ENCODE peak calls at places on chromosome 2, in ten cellular contexts. J, E, O, B, M, T, I, A, D and R are unnamed samples.

GRCh38 chr2:231545105-231545902 is 15.1 kb upstream of the NMUR1 start:
- DNase-seq in J (no peak), E (peak), O (no peak), B (no peak), M (peak), T (no peak), I (no peak), A (peak), D (peak), R (no peak)

GRCh38 chr2:143230506-143231256 is 101.5 kb downstream of the ARHGAP15 start:
- DNase-seq in J (no peak), E (no peak), O (no peak), B (no peak), M (no peak), T (no peak), I (no peak), A (no peak), D (no peak), R (no peak)

GRCh38 chr2:53129851-53130250 is 637.8 kb upstream of the CHAC2 start:
- DNase-seq in J (no peak), E (peak), O (no peak), B (peak), M (no peak), T (no peak), I (peak), A (peak), D (no peak), R (no peak)

GRCh38 chr2:241072553-241073165 is 29.4 kb downstream of the MTERF4 start:
- DNase-seq in J (no peak), E (no peak), O (no peak), B (no peak), M (no peak), T (no peak), I (no peak), A (no peak), D (no peak), R (no peak)

GRCh38 chr2:113838744-113839444 is 51.0 kb upstream of the ACTR3 start:
- DNase-seq in J (no peak), E (no peak), O (no peak), B (no peak), M (no peak), T (no peak), I (no peak), A (no peak), D (no peak), R (no peak)

GRCh38 chr2:15969214-15969613 is 28.9 kb downstream of the MYCN start:
- DNase-seq in J (no peak), E (no peak), O (no peak), B (no peak), M (no peak), T (no peak), I (no peak), A (no peak), D (no peak), R (no peak)

GRCh38 chr2:182406221-182406620 is 20.6 kb downstream of the PDE1A start:
- DNase-seq in J (no peak), E (peak), O (no peak), B (no peak), M (no peak), T (no peak), I (no peak), A (peak), D (no peak), R (no peak)

GRCh38 chr2:3747032-3747654 is 43.8 kb downstream of the DCDC2C start:
- DNase-seq in J (no peak), E (no peak), O (no peak), B (no peak), M (no peak), T (no peak), I (no peak), A (no peak), D (no peak), R (no peak)

GRCh38 chr2:108548221-108549003 is 14.1 kb downstream of the LIMS1 start:
- DNase-seq in J (no peak), E (peak), O (no peak), B (peak), M (no peak), T (no peak), I (peak), A (peak), D (no peak), R (no peak)

GRCh38 chr2:240948086-240948485 is 42.0 kb downstream of the CROCC2 start:
- DNase-seq in J (no peak), E (no peak), O (no peak), B (no peak), M (no peak), T (no peak), I (no peak), A (no peak), D (no peak), R (no peak)

DNA sequence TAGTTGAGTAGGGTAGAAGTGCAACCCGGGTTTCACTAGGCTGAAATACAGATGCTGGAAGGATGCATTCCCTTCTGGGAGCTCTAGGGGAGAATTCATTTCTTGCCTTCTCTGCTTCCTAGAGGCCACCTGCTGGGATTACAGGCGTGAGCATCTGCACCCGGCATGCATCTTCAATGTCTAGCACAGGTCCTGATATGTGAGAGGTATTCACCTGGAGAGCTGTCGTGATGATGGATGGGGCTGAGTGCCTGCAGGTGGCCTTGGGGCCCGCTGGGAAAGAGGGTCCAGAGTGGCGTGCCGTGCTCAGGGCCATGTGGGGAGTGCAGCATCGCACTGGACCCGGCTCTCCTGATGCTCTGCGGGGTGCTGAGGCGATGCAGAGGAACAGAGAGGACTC is 6.6 kb upstream of the NTSR2 start:
- DNase-seq in J (peak), E (no peak), O (no peak), B (no peak), M (no peak), T (no peak), I (no peak), A (no peak), D (no peak), R (no peak)
- TF ChIP-seq CTCF in J (no peak), E (no peak), O (no peak), B (no peak), M (no peak), T (no peak), I (no peak), A (no peak), D (no peak), R (no peak)

DNA sequence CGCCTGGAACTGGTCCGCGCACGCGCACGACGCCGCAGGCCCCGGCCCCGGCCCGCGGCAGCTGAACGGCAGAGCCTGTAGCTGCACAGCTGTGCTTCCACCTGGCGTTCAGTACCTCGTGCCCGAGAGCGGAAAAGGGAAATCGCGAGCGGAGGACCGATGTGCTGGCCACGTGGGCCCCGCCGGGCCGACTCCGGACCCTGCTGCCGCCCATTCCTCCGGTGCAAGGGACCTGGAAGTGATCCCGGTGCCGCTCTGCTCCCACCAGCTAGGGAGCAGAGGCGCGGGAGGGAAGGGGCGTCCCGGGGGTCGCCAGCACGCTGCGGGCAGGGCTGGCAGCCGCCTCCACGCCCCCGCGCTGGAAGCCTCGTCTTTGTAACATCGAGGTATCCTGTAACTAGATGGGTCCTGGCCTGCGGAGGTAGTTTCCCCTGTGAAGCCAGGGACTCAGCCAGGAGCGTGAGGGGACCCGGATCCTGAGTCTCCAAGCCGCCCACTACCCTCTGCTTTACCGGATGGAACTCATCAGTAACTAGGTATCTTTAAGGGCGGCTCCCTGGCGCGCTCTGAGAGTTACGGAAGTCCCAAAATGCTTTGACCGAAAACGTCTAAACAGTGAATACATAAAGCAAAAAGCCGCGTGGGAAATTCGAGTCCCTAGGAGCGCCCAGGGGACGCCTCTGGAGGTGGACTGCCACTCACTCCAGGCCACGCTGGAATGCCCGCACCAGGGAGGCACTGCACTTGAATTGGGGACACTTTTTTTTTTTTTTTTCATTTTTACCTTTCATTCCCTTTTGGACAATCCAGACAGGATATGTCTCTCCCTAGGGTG is 736 bp upstream of the ODC1 start:
- DNase-seq in J (peak), E (peak), O (peak), B (peak), M (peak), T (peak), I (peak), A (peak), D (peak), R (peak)
- TF ChIP-seq CTCF in J (peak), E (no peak), O (peak), B (no peak), M (no peak), T (no peak), I (peak), A (no peak), D (no peak), R (no peak)

GRCh38 chr2:130376433-130377293 is 20.8 kb downstream of the PTPN18 start:
- DNase-seq in J (no peak), E (no peak), O (no peak), B (no peak), M (peak), T (no peak), I (no peak), A (no peak), D (no peak), R (no peak)
- TF ChIP-seq CTCF in J (no peak), E (peak), O (no peak), B (no peak), M (peak), T (no peak), I (peak), A (peak), D (no peak), R (no peak)

DNA sequence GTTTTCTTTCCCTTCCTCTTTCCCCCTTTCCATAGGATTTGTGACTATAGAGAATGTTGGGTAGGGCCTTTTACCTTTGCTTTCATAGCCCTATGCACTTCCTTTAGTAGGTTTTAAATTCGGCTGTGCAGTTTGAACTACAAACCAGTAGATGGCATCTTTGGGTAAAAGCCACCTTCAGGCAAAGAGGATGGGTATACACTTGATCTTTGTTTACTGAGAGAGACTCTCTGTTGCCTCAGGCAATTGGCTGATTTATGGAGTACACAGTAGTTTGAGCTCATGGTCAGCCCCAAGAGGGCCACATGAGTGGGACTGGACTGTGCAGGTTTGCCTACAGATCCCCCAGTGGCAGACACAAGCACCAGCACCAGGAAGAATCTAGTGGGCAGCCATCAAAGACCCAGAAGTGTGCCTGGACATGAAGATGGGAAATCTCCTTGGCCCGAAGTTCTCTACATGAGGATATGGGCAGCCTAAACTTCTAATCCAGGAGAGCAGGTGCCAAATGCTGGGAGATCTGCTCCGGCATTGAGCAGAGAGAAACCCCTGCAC is 1304.3 kb upstream of the DDX18 start:
- DNase-seq in J (peak), E (peak), O (no peak), B (no peak), M (peak), T (no peak), I (no peak), A (no peak), D (no peak), R (peak)
- TF ChIP-seq CTCF in J (no peak), E (peak), O (no peak), B (no peak), M (no peak), T (no peak), I (no peak), A (no peak), D (no peak), R (peak)

GRCh38 chr2:226692521-226693126 is 107.0 kb downstream of the IRS1 start:
- DNase-seq in J (no peak), E (no peak), O (no peak), B (no peak), M (no peak), T (no peak), I (no peak), A (no peak), D (no peak), R (no peak)

GRCh38 chr2:226694910-226695309 is 104.7 kb downstream of the IRS1 start:
- DNase-seq in J (no peak), E (no peak), O (no peak), B (no peak), M (no peak), T (no peak), I (no peak), A (no peak), D (no peak), R (no peak)

GRCh38 chr2:226691265-226691664 is 108.4 kb downstream of the IRS1 start:
- DNase-seq in J (no peak), E (no peak), O (no peak), B (no peak), M (no peak), T (no peak), I (no peak), A (no peak), D (no peak), R (no peak)

GRCh38 chr2:226693521-226693920 is 106.1 kb downstream of the IRS1 start:
- DNase-seq in J (no peak), E (peak), O (no peak), B (no peak), M (no peak), T (no peak), I (no peak), A (no peak), D (no peak), R (no peak)

GRCh38 chr2:226694142-226694541 is 105.5 kb downstream of the IRS1 start:
- DNase-seq in J (no peak), E (peak), O (no peak), B (no peak), M (no peak), T (no peak), I (no peak), A (no peak), D (no peak), R (no peak)
- TF ChIP-seq CTCF in J (no peak), E (no peak), O (no peak), B (no peak), M (no peak), T (no peak), I (no peak), A (no peak), D (no peak), R (no peak)

DNA sequence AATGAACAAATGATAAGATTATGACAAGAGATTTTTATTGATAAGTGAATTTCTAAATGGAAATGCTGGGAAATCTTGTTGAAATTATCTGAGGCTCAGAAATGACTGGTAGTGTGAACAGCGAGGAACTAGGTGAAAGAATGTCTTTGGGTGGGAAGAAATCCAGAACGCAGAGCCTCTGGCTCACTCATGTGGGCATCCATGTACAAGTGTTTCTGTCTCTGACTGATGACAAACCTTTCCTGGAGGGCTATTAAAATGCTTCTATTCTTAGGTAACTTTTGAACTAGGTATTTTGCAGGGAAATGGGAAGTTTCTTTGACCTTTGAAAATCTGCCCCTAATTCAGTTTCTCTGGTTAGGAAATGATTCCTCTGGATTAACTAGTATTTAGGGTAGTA is 598.6 kb downstream of the SLC4A3 start:
- DNase-seq in J (no peak), E (no peak), O (no peak), B (no peak), M (no peak), T (no peak), I (peak), A (no peak), D (no peak), R (no peak)
- TF ChIP-seq CTCF in J (no peak), E (no peak), O (no peak), B (no peak), M (no peak), T (no peak), I (no peak), A (no peak), D (no peak), R (no peak)

DNA sequence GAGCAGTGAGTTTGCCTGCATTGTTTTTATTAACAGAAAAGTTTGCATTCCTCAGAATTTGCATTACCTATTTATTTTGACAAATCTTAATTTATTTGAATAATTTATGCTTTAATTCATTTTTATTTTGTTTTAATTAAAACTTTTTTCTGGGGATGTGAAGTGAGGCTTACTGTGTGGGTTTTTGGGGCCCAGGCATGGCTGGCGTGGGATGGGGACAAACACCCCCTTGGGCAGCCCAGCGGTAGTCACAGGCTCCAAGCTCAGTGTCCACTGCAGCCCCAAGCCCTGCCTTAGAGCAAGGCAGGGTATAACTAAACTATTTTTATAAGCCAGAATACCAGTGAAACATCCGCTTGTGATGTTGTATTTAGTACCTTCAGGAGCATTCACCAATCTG is 95.7 kb upstream of the PXDN start:
- DNase-seq in J (no peak), E (no peak), O (no peak), B (no peak), M (no peak), T (no peak), I (no peak), A (no peak), D (no peak), R (no peak)
- TF ChIP-seq CTCF in J (no peak), E (no peak), O (no peak), B (no peak), M (no peak), T (no peak), I (no peak), A (no peak), D (no peak), R (no peak)

DNA sequence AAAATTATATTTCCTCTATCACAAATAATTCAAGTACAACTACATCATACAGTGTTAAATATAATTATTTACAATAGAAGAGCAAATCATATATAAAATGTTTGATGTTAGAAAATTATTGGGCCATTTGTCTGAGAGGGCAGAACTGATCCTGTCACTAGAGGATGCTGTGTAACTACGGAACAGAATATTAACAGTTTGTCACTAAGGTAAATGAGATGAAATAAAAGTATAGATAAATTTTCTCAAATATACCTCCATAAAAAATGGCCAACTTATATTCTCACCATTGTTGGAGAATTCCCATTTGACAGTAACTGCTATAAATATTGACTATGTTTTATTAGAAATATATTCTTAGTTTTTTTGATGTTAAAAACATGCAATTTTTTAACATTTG is 1067.4 kb upstream of the DDX18 start:
- DNase-seq in J (no peak), E (no peak), O (no peak), B (no peak), M (no peak), T (no peak), I (no peak), A (no peak), D (no peak), R (no peak)
- TF ChIP-seq CTCF in J (no peak), E (no peak), O (no peak), B (no peak), M (no peak), T (no peak), I (no peak), A (no peak), D (no peak), R (peak)

GRCh38 chr2:86022661-86023365 is 82.9 kb downstream of the POLR1A start:
- DNase-seq in J (no peak), E (no peak), O (no peak), B (no peak), M (no peak), T (no peak), I (no peak), A (no peak), D (no peak), R (no peak)

GRCh38 chr2:86019121-86019520 is 86.6 kb downstream of the POLR1A start:
- DNase-seq in J (no peak), E (no peak), O (no peak), B (no peak), M (no peak), T (no peak), I (no peak), A (no peak), D (no peak), R (no peak)

GRCh38 chr2:86023366-86023712 is 82.3 kb downstream of the POLR1A start:
- DNase-seq in J (no peak), E (no peak), O (no peak), B (no peak), M (no peak), T (no peak), I (no peak), A (no peak), D (no peak), R (no peak)

GRCh38 chr2:86020984-86021383 is 84.7 kb downstream of the POLR1A start:
- DNase-seq in J (no peak), E (peak), O (peak), B (peak), M (no peak), T (no peak), I (peak), A (peak), D (peak), R (no peak)

GRCh38 chr2:86021396-86022378 is 84.0 kb downstream of the POLR1A start:
- DNase-seq in J (no peak), E (no peak), O (no peak), B (peak), M (no peak), T (no peak), I (no peak), A (no peak), D (no peak), R (no peak)
- TF ChIP-seq CTCF in J (no peak), E (no peak), O (no peak), B (no peak), M (no peak), T (no peak), I (peak), A (peak), D (no peak), R (no peak)

GRCh38 chr2:21165350-21165749 is 41.6 kb downstream of the TDRD15 start:
- DNase-seq in J (no peak), E (no peak), O (no peak), B (peak), M (no peak), T (no peak), I (no peak), A (no peak), D (no peak), R (no peak)
- TF ChIP-seq CTCF in J (peak), E (peak), O (no peak), B (peak), M (no peak), T (no peak), I (no peak), A (no peak), D (no peak), R (no peak)